ENCODE peak calls at places on chromosome 12, in seven cellular contexts. W is mesendoderm, Q is pancreas, G is endodermal cell, M is hepatocyte, D is ovary, P is esophagus squamous epithelium. R is an unnamed sample. For H3K4me1, the result is how much of the 10 kb centered on the place peaks cover.

GRCh38 chr12:30117483-30117882 is 333.7 kb upstream of the TMTC1 start:
- DNase-seq in W (no peak), Q (no peak), G (no peak), M (no peak), D (no peak), P (no peak), R (no peak)

GRCh38 chr12:31324845-31325523 is 966 bp downstream of the SINHCAF start:
- DNase-seq in W (peak), Q (peak), G (peak), M (peak), D (peak), P (no peak), R (peak)

GRCh38 chr12:94643585-94643984 is 6.8 kb downstream of the TMCC3 start:
- DNase-seq in W (no peak), Q (no peak), G (no peak), M (no peak), D (no peak), P (no peak), R (no peak)

GRCh38 chr12:69915964-69916363 is 90.9 kb downstream of the MYRFL start:
- DNase-seq in W (no peak), Q (no peak), G (no peak), M (no peak), D (no peak), P (no peak), R (no peak)

GRCh38 chr12:46547421-46548340 is 175.1 kb upstream of the SLC38A2 start:
- DNase-seq in W (no peak), Q (no peak), G (no peak), M (no peak), D (no peak), P (no peak), R (peak)

GRCh38 chr12:8780389-8780788 is 42.0 kb upstream of the A2ML1 start:
- DNase-seq in W (peak), Q (no peak), G (peak), M (peak), D (no peak), P (no peak), R (peak)

GRCh38 chr12:6526201-6526600 is 8.1 kb upstream of the GAPDH start:
- DNase-seq in W (no peak), Q (no peak), G (no peak), M (no peak), D (no peak), P (no peak), R (no peak)

GRCh38 chr12:38610808-38611350 is 294.3 kb downstream of the ALG10B start:
- DNase-seq in W (no peak), Q (no peak), G (no peak), M (no peak), D (no peak), P (no peak), R (no peak)

GRCh38 chr12:89373772-89374572 is 21.7 kb upstream of the DUSP6 start:
- DNase-seq in W (no peak), Q (no peak), G (no peak), M (no peak), D (no peak), P (no peak), R (peak)

GRCh38 chr12:2673966-2674810 is 120.6 kb upstream of the FKBP4 start:
- DNase-seq in W (peak), Q (no peak), G (peak), M (no peak), D (no peak), P (no peak), R (no peak)

GRCh38 chr12:6688543-6688999 is 604 bp downstream of the ZNF384 start:
- DNase-seq in W (no peak), Q (no peak), G (no peak), M (peak), D (peak), P (peak), R (no peak)

GRCh38 chr12:130186631-130187269 is 24.5 kb downstream of the FZD10 start:
- DNase-seq in W (peak), Q (no peak), G (peak), M (peak), D (no peak), P (no peak), R (peak)

GRCh38 chr12:128727461-128727860 is 96.3 kb downstream of the SLC15A4 start:
- DNase-seq in W (no peak), Q (no peak), G (no peak), M (no peak), D (no peak), P (no peak), R (no peak)

GRCh38 chr12:55707841-55708694 is at the start of gene ITGA7:
- DNase-seq in W (peak), Q (no peak), G (peak), M (peak), D (peak), P (no peak), R (no peak)

GRCh38 chr12:70543444-70543843 is 93.8 kb downstream of the PTPRB start:
- DNase-seq in W (peak), Q (no peak), G (peak), M (peak), D (no peak), P (no peak), R (peak)

GRCh38 chr12:116261525-116262100 is 15.9 kb downstream of the MED13L start:
- DNase-seq in W (no peak), Q (no peak), G (no peak), M (no peak), D (no peak), P (no peak), R (no peak)

GRCh38 chr12:116262741-116263140 is 14.8 kb downstream of the MED13L start:
- DNase-seq in W (no peak), Q (no peak), G (no peak), M (no peak), D (no peak), P (no peak), R (no peak)

GRCh38 chr12:116257213-116257612 is 20.3 kb downstream of the MED13L start:
- DNase-seq in W (peak), Q (no peak), G (no peak), M (peak), D (no peak), P (no peak), R (peak)

GRCh38 chr12:116257826-116258225 is 19.7 kb downstream of the MED13L start:
- DNase-seq in W (no peak), Q (no peak), G (no peak), M (no peak), D (no peak), P (no peak), R (no peak)

GRCh38 chr12:116259800-116260589 is 17.5 kb downstream of the MED13L start:
- DNase-seq in W (no peak), Q (no peak), G (no peak), M (no peak), D (no peak), P (no peak), R (no peak)
- H3K4me1 ChIP-seq in W (under half), Q (half or more), G (under half), M (under half), D (under half), P (under half), R (under half)

DNA sequence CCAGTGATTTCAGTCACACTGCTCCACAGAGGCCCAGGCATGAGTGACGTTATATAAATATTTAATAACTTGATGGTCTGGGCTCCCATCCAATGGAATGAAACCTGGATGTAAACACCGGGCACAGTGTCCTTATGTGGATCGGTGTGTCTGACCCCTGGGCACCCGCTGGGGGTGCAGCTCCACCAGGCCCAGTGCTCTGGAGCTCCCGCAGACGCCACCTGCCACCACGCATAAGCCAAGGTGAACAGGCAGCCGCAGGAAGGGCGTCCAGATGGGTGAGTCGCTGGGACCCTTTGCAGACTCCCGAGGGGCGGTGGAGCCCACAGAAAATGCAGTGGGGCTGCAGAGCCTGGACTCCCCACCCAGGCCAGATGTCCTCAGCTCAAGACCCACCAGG is 121.6 kb downstream of the SCARB1 start:
- DNase-seq in W (no peak), Q (no peak), G (no peak), M (no peak), D (no peak), P (no peak), R (no peak)
- H3K4me1 ChIP-seq in W (under half), Q (under half), G (under half), M (under half), D (under half), P (under half), R (under half)

DNA sequence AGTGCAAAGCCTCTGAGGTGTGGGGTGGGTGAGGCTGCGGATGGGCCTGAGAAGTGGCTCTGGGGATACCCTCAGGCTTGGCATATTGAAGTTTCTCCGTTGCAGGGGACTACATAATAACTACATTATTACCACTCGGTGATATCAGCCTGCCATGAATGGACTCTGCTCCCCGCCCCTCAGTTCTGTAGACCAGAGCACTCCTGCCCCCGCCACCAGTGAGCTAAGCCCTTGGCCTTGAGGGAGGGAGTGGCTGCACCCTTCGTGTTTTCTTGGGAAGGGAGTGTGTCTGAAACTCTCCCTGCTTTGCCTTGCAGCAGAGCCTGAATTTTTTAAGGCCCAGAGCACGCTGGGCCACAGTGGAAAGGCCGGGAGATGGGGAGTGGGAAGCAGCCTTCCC is 1.7 kb downstream of the ORAI1 start:
- DNase-seq in W (peak), Q (peak), G (no peak), M (peak), D (peak), P (no peak), R (no peak)
- H3K4me1 ChIP-seq in W (under half), Q (under half), G (under half), M (under half), D (under half), P (half or more), R (under half)

GRCh38 chr12:19203013-19203412 is 73.5 kb downstream of the PLEKHA5 start:
- DNase-seq in W (no peak), Q (no peak), G (no peak), M (no peak), D (no peak), P (no peak), R (no peak)
- H3K4me1 ChIP-seq in W (under half), Q (under half), G (under half), M (under half), D (under half), P (under half), R (under half)

DNA sequence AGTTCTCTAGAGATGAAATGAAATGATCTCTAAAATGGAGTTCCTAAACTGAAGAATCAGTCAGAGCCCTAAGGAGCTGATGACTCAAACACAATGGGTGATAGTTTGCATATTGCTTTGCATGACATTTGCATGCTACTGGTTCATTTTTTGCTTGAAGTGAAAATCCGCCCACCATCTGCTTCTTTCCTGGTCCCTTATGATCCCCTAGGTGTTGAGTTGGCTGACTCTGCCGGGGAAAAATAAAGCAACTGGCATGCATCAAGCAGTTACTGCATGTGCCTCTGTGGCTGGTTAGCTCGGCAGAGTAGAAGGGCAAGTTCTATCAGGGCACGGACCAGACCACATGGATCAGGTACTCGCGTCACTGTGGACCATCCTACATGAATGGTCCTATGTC is 151.1 kb downstream of the PPM1H start:
- DNase-seq in W (no peak), Q (no peak), G (peak), M (no peak), D (no peak), P (no peak), R (no peak)
- H3K4me1 ChIP-seq in W (under half), Q (under half), G (under half), M (under half), D (under half), P (under half), R (under half)

DNA sequence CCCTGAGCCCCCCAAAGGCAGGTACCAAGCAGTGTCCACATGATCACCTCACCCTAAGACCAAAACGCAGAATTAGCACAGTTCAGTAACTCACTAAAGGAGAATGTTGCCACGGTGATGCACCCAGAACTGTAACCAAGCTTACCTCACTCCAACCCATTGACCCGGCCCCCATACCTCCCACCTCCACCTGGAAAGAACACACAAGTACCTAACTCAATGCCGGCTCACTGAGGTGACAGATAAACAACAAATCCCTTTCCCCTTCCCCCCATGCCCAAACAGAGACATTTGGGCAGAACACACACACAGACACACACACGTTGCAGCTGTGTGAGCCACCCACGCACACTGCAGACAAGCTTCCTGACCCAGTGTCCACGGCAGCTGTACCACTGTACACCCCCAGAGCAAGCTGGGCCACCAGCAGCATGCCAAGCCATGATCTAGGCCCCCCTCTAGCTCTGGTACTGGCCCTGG is 1.3 kb downstream of the RAPGEF3 start:
- DNase-seq in W (no peak), Q (no peak), G (no peak), M (no peak), D (no peak), P (no peak), R (no peak)
- H3K4me1 ChIP-seq in W (under half), Q (under half), G (under half), M (under half), D (under half), P (half or more), R (under half)

GRCh38 chr12:57146925-57147640 is at the start of gene LRP1-AS:
- DNase-seq in W (no peak), Q (no peak), G (no peak), M (peak), D (no peak), P (no peak), R (no peak)
- H3K4me1 ChIP-seq in W (under half), Q (under half), G (under half), M (half or more), D (half or more), P (half or more), R (under half)

R was measured in foreskin keratinocyte.